ENCODE peak calls at places on chromosomes 4 and X, in six cellular contexts. One of them, this sample, is unnamed.

GRCh38 chr4:182842991-182843390 is 74.2 kb downstream of the DCTD start:
- DNase-seq in naive thymus-derived CD4-positive, alpha-beta T cell: no peak
- DNase-seq in lower lobe of right lung: no peak
- DNase-seq in psoas muscle: no peak
- DNase-seq in cardiac muscle cell: no peak
- DNase-seq in HCT116: no peak
- DNase-seq in this sample: no peak

GRCh38 chr4:8387615-8388266 is 52.8 kb downstream of the ACOX3 start:
- DNase-seq in HCT116: no peak
- DNase-seq in psoas muscle: no peak
- DNase-seq in cardiac muscle cell: no peak
- DNase-seq in naive thymus-derived CD4-positive, alpha-beta T cell: no peak
- DNase-seq in lower lobe of right lung: no peak
- DNase-seq in this sample: no peak

GRCh38 chrX:112555831-112556230 is 123.9 kb downstream of the LHFPL1 start:
- DNase-seq in HCT116: no peak
- DNase-seq in naive thymus-derived CD4-positive, alpha-beta T cell: no peak
- DNase-seq in psoas muscle: no peak
- DNase-seq in lower lobe of right lung: no peak
- DNase-seq in cardiac muscle cell: no peak
- DNase-seq in this sample: no peak

GRCh38 chrX:132412208-132412607 is 76.6 kb downstream of the MBNL3 start:
- DNase-seq in psoas muscle: no peak
- DNase-seq in naive thymus-derived CD4-positive, alpha-beta T cell: no peak
- DNase-seq in cardiac muscle cell: no peak
- DNase-seq in HCT116: no peak
- DNase-seq in lower lobe of right lung: no peak
- DNase-seq in this sample: no peak

GRCh38 chr4:4820264-4820663 is 39.2 kb upstream of the MSX1 start:
- DNase-seq in cardiac muscle cell: no peak
- DNase-seq in psoas muscle: no peak
- DNase-seq in lower lobe of right lung: no peak
- DNase-seq in naive thymus-derived CD4-positive, alpha-beta T cell: no peak
- DNase-seq in HCT116: no peak
- DNase-seq in this sample: no peak

GRCh38 chrX:69010339-69010738 is 154.9 kb downstream of the PJA1 start:
- DNase-seq in naive thymus-derived CD4-positive, alpha-beta T cell: no peak
- DNase-seq in HCT116: no peak
- DNase-seq in lower lobe of right lung: no peak
- DNase-seq in cardiac muscle cell: no peak
- DNase-seq in psoas muscle: no peak
- DNase-seq in this sample: no peak

GRCh38 chr4:152678841-152679240 is 956 bp downstream of the TMEM154 start:
- DNase-seq in lower lobe of right lung: no peak
- DNase-seq in naive thymus-derived CD4-positive, alpha-beta T cell: no peak
- DNase-seq in psoas muscle: no peak
- DNase-seq in HCT116: no peak
- DNase-seq in cardiac muscle cell: no peak
- DNase-seq in this sample: no peak

GRCh38 chr4:26493461-26493860 is 3.2 kb upstream of the CCKAR start:
- DNase-seq in naive thymus-derived CD4-positive, alpha-beta T cell: no peak
- DNase-seq in cardiac muscle cell: no peak
- DNase-seq in psoas muscle: no peak
- DNase-seq in lower lobe of right lung: no peak
- DNase-seq in HCT116: no peak
- DNase-seq in this sample: no peak

GRCh38 chrX:35461164-35461563 is 337.0 kb upstream of the MAGEB16 start:
- DNase-seq in lower lobe of right lung: no peak
- DNase-seq in cardiac muscle cell: no peak
- DNase-seq in naive thymus-derived CD4-positive, alpha-beta T cell: no peak
- DNase-seq in psoas muscle: no peak
- DNase-seq in HCT116: no peak
- DNase-seq in this sample: no peak

GRCh38 chrX:6053126-6053625 is 175.5 kb downstream of the NLGN4X start:
- DNase-seq in cardiac muscle cell: no peak
- DNase-seq in lower lobe of right lung: no peak
- DNase-seq in naive thymus-derived CD4-positive, alpha-beta T cell: no peak
- DNase-seq in psoas muscle: no peak
- DNase-seq in HCT116: no peak
- DNase-seq in this sample: no peak

GRCh38 chrX:47129879-47130358 is 14.6 kb downstream of the NDUFB11 start:
- DNase-seq in lower lobe of right lung: no peak
- DNase-seq in naive thymus-derived CD4-positive, alpha-beta T cell: no peak
- DNase-seq in HCT116: no peak
- DNase-seq in psoas muscle: no peak
- DNase-seq in cardiac muscle cell: no peak
- DNase-seq in this sample: no peak

GRCh38 chrX:12301288-12301687 is 163.0 kb downstream of the FRMPD4 start:
- DNase-seq in lower lobe of right lung: no peak
- DNase-seq in psoas muscle: no peak
- DNase-seq in cardiac muscle cell: no peak
- DNase-seq in HCT116: no peak
- DNase-seq in naive thymus-derived CD4-positive, alpha-beta T cell: no peak
- DNase-seq in this sample: no peak

GRCh38 chr4:54607067-54607466 is 50.7 kb upstream of the KIT start:
- DNase-seq in cardiac muscle cell: no peak
- DNase-seq in lower lobe of right lung: no peak
- DNase-seq in naive thymus-derived CD4-positive, alpha-beta T cell: no peak
- DNase-seq in HCT116: no peak
- DNase-seq in psoas muscle: no peak
- DNase-seq in this sample: no peak

GRCh38 chrX:119069762-119070161 is 3.0 kb upstream of the CT47C1 start:
- DNase-seq in lower lobe of right lung: no peak
- DNase-seq in HCT116: no peak
- DNase-seq in cardiac muscle cell: no peak
- DNase-seq in psoas muscle: no peak
- DNase-seq in naive thymus-derived CD4-positive, alpha-beta T cell: no peak
- DNase-seq in this sample: no peak

GRCh38 chrX:44245730-44246129 is 97.7 kb downstream of the EFHC2 start:
- DNase-seq in lower lobe of right lung: no peak
- DNase-seq in HCT116: no peak
- DNase-seq in psoas muscle: no peak
- DNase-seq in naive thymus-derived CD4-positive, alpha-beta T cell: peak
- DNase-seq in cardiac muscle cell: no peak
- DNase-seq in this sample: peak

GRCh38 chr4:109739547-109739946 is 9.7 kb upstream of the PLA2G12A start:
- DNase-seq in HCT116: no peak
- DNase-seq in lower lobe of right lung: no peak
- DNase-seq in psoas muscle: no peak
- DNase-seq in naive thymus-derived CD4-positive, alpha-beta T cell: no peak
- DNase-seq in cardiac muscle cell: no peak
- DNase-seq in this sample: no peak

GRCh38 chr4:102616661-102617060 is 115.5 kb downstream of the NFKB1 start:
- DNase-seq in psoas muscle: no peak
- DNase-seq in lower lobe of right lung: no peak
- DNase-seq in HCT116: no peak
- DNase-seq in cardiac muscle cell: no peak
- DNase-seq in naive thymus-derived CD4-positive, alpha-beta T cell: no peak
- DNase-seq in this sample: no peak

GRCh38 chr4:13349096-13349495 is 135.0 kb downstream of the RAB28 start:
- DNase-seq in naive thymus-derived CD4-positive, alpha-beta T cell: no peak
- DNase-seq in psoas muscle: no peak
- DNase-seq in lower lobe of right lung: no peak
- DNase-seq in cardiac muscle cell: no peak
- DNase-seq in HCT116: no peak
- DNase-seq in this sample: no peak

GRCh38 chr4:6257243-6258025 is 12.2 kb upstream of the WFS1 start:
- DNase-seq in lower lobe of right lung: peak
- DNase-seq in psoas muscle: no peak
- DNase-seq in naive thymus-derived CD4-positive, alpha-beta T cell: no peak
- DNase-seq in HCT116: no peak
- DNase-seq in cardiac muscle cell: no peak
- DNase-seq in this sample: no peak

GRCh38 chr4:119643306-119644042 is 14.9 kb upstream of the PDE5A start:
- DNase-seq in cardiac muscle cell: no peak
- DNase-seq in psoas muscle: no peak
- DNase-seq in naive thymus-derived CD4-positive, alpha-beta T cell: no peak
- DNase-seq in lower lobe of right lung: no peak
- DNase-seq in HCT116: no peak
- DNase-seq in this sample: no peak

GRCh38 chr4:35963969-35964515 is 280.3 kb downstream of the ARAP2 start:
- DNase-seq in naive thymus-derived CD4-positive, alpha-beta T cell: no peak
- DNase-seq in HCT116: no peak
- DNase-seq in psoas muscle: no peak
- DNase-seq in lower lobe of right lung: no peak
- DNase-seq in cardiac muscle cell: no peak
- DNase-seq in this sample: no peak

GRCh38 chr4:158446106-158446505 is 75.6 kb upstream of the RXFP1 start:
- DNase-seq in psoas muscle: no peak
- DNase-seq in naive thymus-derived CD4-positive, alpha-beta T cell: no peak
- DNase-seq in cardiac muscle cell: no peak
- DNase-seq in lower lobe of right lung: no peak
- DNase-seq in HCT116: no peak
- DNase-seq in this sample: no peak

GRCh38 chrX:133468081-133468480 is 52.8 kb upstream of the GPC4 start:
- DNase-seq in HCT116: no peak
- DNase-seq in naive thymus-derived CD4-positive, alpha-beta T cell: no peak
- DNase-seq in cardiac muscle cell: no peak
- DNase-seq in psoas muscle: no peak
- DNase-seq in lower lobe of right lung: no peak
- DNase-seq in this sample: no peak

GRCh38 chrX:18036394-18036793 is 175.3 kb upstream of the RAI2 start:
- DNase-seq in cardiac muscle cell: no peak
- DNase-seq in naive thymus-derived CD4-positive, alpha-beta T cell: no peak
- DNase-seq in psoas muscle: no peak
- DNase-seq in lower lobe of right lung: no peak
- DNase-seq in HCT116: no peak
- DNase-seq in this sample: no peak

GRCh38 chrX:46953137-46953527 is 40.9 kb downstream of the JADE3 start:
- DNase-seq in psoas muscle: no peak
- DNase-seq in cardiac muscle cell: no peak
- DNase-seq in naive thymus-derived CD4-positive, alpha-beta T cell: no peak
- DNase-seq in lower lobe of right lung: no peak
- DNase-seq in HCT116: no peak
- DNase-seq in this sample: no peak

GRCh38 chrX:68209008-68209407 is 224.3 kb downstream of the OPHN1 start:
- DNase-seq in psoas muscle: no peak
- DNase-seq in naive thymus-derived CD4-positive, alpha-beta T cell: no peak
- DNase-seq in HCT116: no peak
- DNase-seq in lower lobe of right lung: no peak
- DNase-seq in cardiac muscle cell: no peak
- DNase-seq in this sample: no peak

GRCh38 chr4:52718123-52718522 is 33.1 kb downstream of the ERVMER34-1 start:
- DNase-seq in naive thymus-derived CD4-positive, alpha-beta T cell: no peak
- DNase-seq in lower lobe of right lung: no peak
- DNase-seq in HCT116: no peak
- DNase-seq in psoas muscle: no peak
- DNase-seq in cardiac muscle cell: no peak
- DNase-seq in this sample: no peak
- H3K27ac ChIP-seq in naive thymus-derived CD4-positive, alpha-beta T cell: no peak
- H3K27ac ChIP-seq in lower lobe of right lung: no peak
- H3K27ac ChIP-seq in HCT116: peak
- H3K27ac ChIP-seq in psoas muscle: no peak
- H3K27ac ChIP-seq in cardiac muscle cell: no peak
- H3K27ac ChIP-seq in this sample: no peak

GRCh38 chrX:23501974-23502373 is 165.3 kb upstream of the PRDX4 start:
- DNase-seq in HCT116: no peak
- DNase-seq in lower lobe of right lung: peak
- DNase-seq in cardiac muscle cell: no peak
- DNase-seq in psoas muscle: no peak
- DNase-seq in naive thymus-derived CD4-positive, alpha-beta T cell: no peak
- DNase-seq in this sample: no peak
- H3K27ac ChIP-seq in HCT116: no peak
- H3K27ac ChIP-seq in lower lobe of right lung: no peak
- H3K27ac ChIP-seq in cardiac muscle cell: no peak
- H3K27ac ChIP-seq in psoas muscle: no peak
- H3K27ac ChIP-seq in naive thymus-derived CD4-positive, alpha-beta T cell: no peak
- H3K27ac ChIP-seq in this sample: no peak

DNA sequence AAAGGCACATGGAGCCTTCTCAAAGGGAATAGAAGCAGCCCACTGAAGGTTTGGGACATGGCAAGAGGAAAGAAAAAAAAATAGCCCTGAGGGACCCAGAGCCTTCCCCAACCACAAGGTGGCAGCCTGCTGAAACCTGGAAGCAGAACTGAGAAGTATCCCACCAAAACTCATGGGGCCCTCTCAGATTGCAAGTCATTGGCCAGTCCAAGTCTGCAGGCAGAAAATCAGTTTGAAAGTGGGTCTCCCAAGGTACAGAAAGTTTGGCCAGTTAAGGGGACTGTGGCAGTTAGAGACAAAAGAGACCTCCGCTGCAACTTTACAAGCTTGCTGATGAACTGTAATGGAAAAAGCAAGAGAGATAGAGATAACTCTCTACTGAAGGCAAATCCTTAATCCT is 155.8 kb downstream of the ANTXR2 start:
- DNase-seq in cardiac muscle cell: no peak
- DNase-seq in naive thymus-derived CD4-positive, alpha-beta T cell: no peak
- DNase-seq in lower lobe of right lung: no peak
- DNase-seq in HCT116: peak
- DNase-seq in psoas muscle: peak
- DNase-seq in this sample: peak
- H3K27ac ChIP-seq in cardiac muscle cell: no peak
- H3K27ac ChIP-seq in naive thymus-derived CD4-positive, alpha-beta T cell: no peak
- H3K27ac ChIP-seq in lower lobe of right lung: no peak
- H3K27ac ChIP-seq in HCT116: no peak
- H3K27ac ChIP-seq in psoas muscle: no peak
- H3K27ac ChIP-seq in this sample: no peak

DNA sequence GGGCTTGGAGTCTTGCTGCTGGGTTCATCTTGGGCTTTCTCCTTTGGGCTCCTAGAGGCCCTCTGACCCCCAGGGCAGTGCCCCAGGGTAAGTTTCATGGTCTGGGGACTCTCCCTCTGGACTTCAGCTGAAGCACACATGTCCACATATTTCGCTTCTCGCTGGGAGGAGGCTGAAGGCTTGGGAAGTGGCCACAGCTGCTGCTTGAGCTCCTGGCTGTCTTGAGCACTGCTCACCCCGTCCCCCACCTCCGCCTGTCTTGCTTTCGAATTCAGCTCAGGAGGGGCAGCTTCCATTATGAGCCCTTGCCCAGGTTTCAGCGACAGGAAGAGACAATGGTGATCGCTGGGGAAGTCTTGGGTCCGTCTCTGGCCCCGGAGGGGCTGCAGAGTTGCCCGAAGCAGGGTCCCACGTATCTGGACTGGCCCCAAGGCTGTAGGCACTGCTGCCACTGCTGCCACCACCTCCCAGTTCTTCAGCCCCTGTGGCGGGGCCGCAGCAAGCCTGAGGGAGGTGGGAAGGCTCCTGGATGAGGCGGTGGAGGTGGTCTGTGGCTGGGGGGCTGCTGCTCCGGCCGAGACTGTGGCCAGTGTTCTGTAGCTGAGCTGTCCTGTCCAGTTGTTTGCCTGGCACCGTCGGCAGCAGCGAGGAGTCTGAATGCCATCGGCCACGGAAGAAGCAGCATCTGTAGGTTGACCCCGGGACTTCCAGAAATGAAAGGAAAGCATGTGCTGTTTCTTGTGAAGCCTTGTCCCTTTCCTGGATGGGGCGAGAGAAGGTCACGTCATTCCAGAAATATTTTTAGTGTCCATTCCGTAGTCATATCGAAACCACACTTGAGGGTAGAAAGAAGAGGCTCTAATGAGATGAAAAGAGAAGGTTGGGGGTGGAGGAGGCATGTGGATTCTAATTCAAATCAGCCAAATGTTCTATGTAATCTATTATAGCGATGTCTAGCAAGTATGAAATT is 3.4 kb downstream of the C4orf54 start:
- DNase-seq in lower lobe of right lung: no peak
- DNase-seq in cardiac muscle cell: no peak
- DNase-seq in psoas muscle: no peak
- DNase-seq in naive thymus-derived CD4-positive, alpha-beta T cell: no peak
- DNase-seq in HCT116: no peak
- DNase-seq in this sample: no peak
- H3K27ac ChIP-seq in lower lobe of right lung: no peak
- H3K27ac ChIP-seq in cardiac muscle cell: no peak
- H3K27ac ChIP-seq in psoas muscle: peak
- H3K27ac ChIP-seq in naive thymus-derived CD4-positive, alpha-beta T cell: no peak
- H3K27ac ChIP-seq in HCT116: no peak
- H3K27ac ChIP-seq in this sample: no peak

GRCh38 chr4:7323461-7323871 is 111.3 kb downstream of the PSAPL1 start:
- DNase-seq in naive thymus-derived CD4-positive, alpha-beta T cell: no peak
- DNase-seq in lower lobe of right lung: peak
- DNase-seq in HCT116: no peak
- DNase-seq in cardiac muscle cell: no peak
- DNase-seq in psoas muscle: no peak
- DNase-seq in this sample: no peak
- H3K27ac ChIP-seq in naive thymus-derived CD4-positive, alpha-beta T cell: no peak
- H3K27ac ChIP-seq in lower lobe of right lung: no peak
- H3K27ac ChIP-seq in HCT116: no peak
- H3K27ac ChIP-seq in cardiac muscle cell: no peak
- H3K27ac ChIP-seq in psoas muscle: no peak
- H3K27ac ChIP-seq in this sample: no peak

This sample was measured in CD4-positive, CD25-positive, alpha-beta regulatory T cell.